ENCODE peak calls at places on chromosomes 3 and 15, in six cellular contexts. B, Z, Q, R, U and D are unnamed samples.

GRCh38 chr3:171813897-171814460 is 3.7 kb upstream of the PLD1 start:
- DNase-seq in B (no peak), Z (no peak), Q (no peak), R (no peak), U (no peak), D (peak; percentile 99)

GRCh38 chr15:25185156-25185710 is 230.4 kb downstream of the SNRPN start:
- DNase-seq in B (no peak), Z (peak; percentile 22), Q (no peak), R (no peak), U (no peak), D (no peak)

GRCh38 chr3:31760654-31761053 is 220.4 kb downstream of the OSBPL10 start:
- DNase-seq in B (no peak), Z (no peak), Q (no peak), R (no peak), U (no peak), D (no peak)

GRCh38 chr3:125340121-125340520 is 35.0 kb downstream of the ZNF148 start:
- DNase-seq in B (no peak), Z (no peak), Q (no peak), R (no peak), U (no peak), D (no peak)

GRCh38 chr3:185900228-185900627 is 37.6 kb downstream of the TRA2B start:
- DNase-seq in B (no peak), Z (peak; percentile 56), Q (no peak), R (peak; percentile 68), U (no peak), D (no peak)

GRCh38 chr3:6860911-6861330 is at the start of gene GRM7:
- DNase-seq in B (no peak), Z (no peak), Q (no peak), R (no peak), U (no peak), D (no peak)

GRCh38 chr15:82047493-82048446 is 2.0 kb upstream of the MEX3B start:
- DNase-seq in B (no peak), Z (peak; percentile 53), Q (no peak), R (no peak), U (no peak), D (no peak)

GRCh38 chr3:64267774-64268604 is 42.7 kb upstream of the PRICKLE2 start:
- DNase-seq in B (no peak), Z (peak; percentile 55), Q (peak; percentile 45), R (no peak), U (no peak), D (no peak)

GRCh38 chr3:159830523-159831151 is 158.0 kb upstream of the IL12A start:
- DNase-seq in B (no peak), Z (no peak), Q (no peak), R (no peak), U (no peak), D (no peak)

GRCh38 chr15:35440265-35440664 is 105.7 kb downstream of the DPH6 start:
- DNase-seq in B (no peak), Z (no peak), Q (no peak), R (no peak), U (no peak), D (no peak)